ENCODE peak calls at places on chromosomes 6 and 20, in ten cellular contexts. X is T-helper 2 cell; C is astrocyte of the cerebellum; Q is HEK293T; G is stimulated activated CD4-positive, alpha-beta T cell treated with anti-CD3 and anti-CD28 coated beads, Interleukin-2, amount 100 ng/mL, for 48 hours; O is BJ; Z is NCI-H1092 treated with DMSO at 0.1 percent for 48 hours; V is left colon; I is HTR-8/SVneo; P is NCI-H2081. R is an unnamed sample.

GRCh38 chr6:87473419-87473903 is 687 bp downstream of the SLC35A1 start:
- DNase-seq in X (peak), C (peak), Q (no peak), G (peak), O (no peak), Z (no peak), V (peak), I (peak), P (peak), R (peak)

GRCh38 chr6:106966671-106967522 is 7.6 kb downstream of the CD24 start:
- DNase-seq in X (no peak), C (no peak), Q (no peak), G (no peak), O (no peak), Z (no peak), V (no peak), I (no peak), P (no peak), R (no peak)

GRCh38 chr6:145278163-145278807 is 457.0 kb downstream of the EPM2A start:
- DNase-seq in X (no peak), C (no peak), Q (no peak), G (no peak), O (peak), Z (peak), V (no peak), I (peak), P (no peak), R (no peak)

GRCh38 chr6:162109466-162110040 is 618.0 kb downstream of the PRKN start:
- DNase-seq in X (no peak), C (no peak), Q (no peak), G (no peak), O (no peak), Z (no peak), V (no peak), I (no peak), P (no peak), R (no peak)

GRCh38 chr6:75266716-75267291 is 17.8 kb downstream of the TMEM30A start:
- DNase-seq in X (no peak), C (no peak), Q (peak), G (no peak), O (no peak), Z (peak), V (no peak), I (no peak), P (peak), R (peak)

GRCh38 chr6:157240059-157240959 is 83.0 kb downstream of the TMEM242 start:
- DNase-seq in X (no peak), C (no peak), Q (peak), G (no peak), O (no peak), Z (peak), V (peak), I (peak), P (peak), R (no peak)

GRCh38 chr6:25519856-25520255 is 132.2 kb upstream of the SCGN start:
- DNase-seq in X (no peak), C (no peak), Q (no peak), G (no peak), O (no peak), Z (no peak), V (no peak), I (no peak), P (no peak), R (no peak)

GRCh38 chr6:10721850-10722569 is 860 bp upstream of the TMEM14C start:
- DNase-seq in X (no peak), C (no peak), Q (no peak), G (no peak), O (no peak), Z (no peak), V (no peak), I (no peak), P (no peak), R (no peak)

GRCh38 chr6:24658573-24659511 is 7.9 kb downstream of the TDP2 start:
- DNase-seq in X (no peak), C (no peak), Q (no peak), G (no peak), O (no peak), Z (no peak), V (peak), I (no peak), P (no peak), R (peak)

GRCh38 chr20:14688045-14688444 is 350.6 kb upstream of the FLRT3 start:
- DNase-seq in X (no peak), C (no peak), Q (no peak), G (no peak), O (no peak), Z (no peak), V (no peak), I (no peak), P (no peak), R (no peak)

GRCh38 chr6:35543459-35544193 is 30.9 kb upstream of the TULP1 start:
- DNase-seq in X (no peak), C (no peak), Q (no peak), G (no peak), O (no peak), Z (no peak), V (no peak), I (no peak), P (no peak), R (peak)

GRCh38 chr6:163260111-163260895 is 154.2 kb upstream of the QKI start:
- DNase-seq in X (no peak), C (peak), Q (no peak), G (no peak), O (no peak), Z (peak), V (no peak), I (no peak), P (no peak), R (peak)

GRCh38 chr20:6074145-6074561 is 20.3 kb upstream of the LRRN4 start:
- DNase-seq in X (no peak), C (no peak), Q (peak), G (no peak), O (no peak), Z (no peak), V (no peak), I (peak), P (no peak), R (peak)

GRCh38 chr20:62728781-62729300 is 20.2 kb downstream of the NTSR1 start:
- DNase-seq in X (no peak), C (no peak), Q (no peak), G (no peak), O (no peak), Z (no peak), V (no peak), I (no peak), P (no peak), R (no peak)

GRCh38 chr20:51528263-51529026 is 14.1 kb downstream of the NFATC2 start:
- DNase-seq in X (no peak), C (no peak), Q (no peak), G (peak), O (no peak), Z (no peak), V (no peak), I (no peak), P (no peak), R (no peak)

GRCh38 chr20:61299088-61299487 is 47.0 kb downstream of the CDH4 start:
- DNase-seq in X (no peak), C (no peak), Q (no peak), G (no peak), O (no peak), Z (no peak), V (no peak), I (no peak), P (no peak), R (no peak)

GRCh38 chr6:26596579-26597388 is at the start of gene ABT1:
- DNase-seq in X (peak), C (peak), Q (peak), G (peak), O (peak), Z (peak), V (peak), I (peak), P (peak), R (peak)

GRCh38 chr6:135397172-135397952 is 100.2 kb downstream of the AHI1 start:
- DNase-seq in X (no peak), C (no peak), Q (no peak), G (no peak), O (no peak), Z (no peak), V (no peak), I (no peak), P (no peak), R (no peak)

GRCh38 chr6:75419408-75419807 is 74.2 kb downstream of the FILIP1 start:
- DNase-seq in X (no peak), C (no peak), Q (no peak), G (no peak), O (no peak), Z (no peak), V (no peak), I (no peak), P (no peak), R (no peak)

GRCh38 chr6:32113386-32114352 is 4.5 kb upstream of the TNXB start:
- DNase-seq in X (no peak), C (peak), Q (no peak), G (no peak), O (peak), Z (no peak), V (peak), I (peak), P (no peak), R (peak)

GRCh38 chr20:62368629-62369507 is 1.8 kb upstream of the LAMA5 start:
- DNase-seq in X (no peak), C (no peak), Q (peak), G (no peak), O (no peak), Z (no peak), V (peak), I (peak), P (no peak), R (peak)

GRCh38 chr20:8782804-8783203 is 286.1 kb upstream of the PLCB4 start:
- DNase-seq in X (no peak), C (no peak), Q (no peak), G (no peak), O (no peak), Z (no peak), V (no peak), I (no peak), P (no peak), R (no peak)

R was measured in iPS-NIHi11.